ENCODE peak calls at places on chromosomes 1 and 21, in seven cellular contexts. V, Y, O, Q, U, K and F are unnamed samples. For H3K4me1, the result is how much of the 10 kb centered on the place peaks cover.

GRCh38 chr1:111738436-111739221 is 566 bp downstream of the INKA2 start:
- DNase-seq in V (peak), Y (peak), O (peak), Q (peak), U (peak), K (peak), F (peak)

GRCh38 chr1:170545476-170545875 is 13.5 kb downstream of the GORAB start:
- DNase-seq in V (no peak), Y (no peak), O (no peak), Q (no peak), U (no peak), K (peak), F (no peak)

GRCh38 chr21:18711662-18712061 is 308.1 kb upstream of the TMPRSS15 start:
- DNase-seq in V (no peak), Y (no peak), O (no peak), Q (no peak), U (no peak), K (no peak), F (no peak)

GRCh38 chr1:226526801-226527595 is 21.6 kb upstream of the STUM start:
- DNase-seq in V (peak), Y (no peak), O (no peak), Q (peak), U (peak), K (no peak), F (no peak)

GRCh38 chr1:109188776-109189175 is 24.9 kb upstream of the SARS1 start:
- DNase-seq in V (no peak), Y (no peak), O (no peak), Q (no peak), U (no peak), K (peak), F (no peak)

GRCh38 chr1:94259635-94260289 is 22.4 kb upstream of the ARHGAP29 start:
- DNase-seq in V (no peak), Y (no peak), O (no peak), Q (no peak), U (no peak), K (no peak), F (no peak)

GRCh38 chr21:31293986-31294385 is 50.1 kb downstream of the TIAM1 start:
- DNase-seq in V (no peak), Y (peak), O (no peak), Q (no peak), U (no peak), K (peak), F (no peak)

GRCh38 chr1:119327436-119328155 is 41.0 kb upstream of the HAO2 start:
- DNase-seq in V (peak), Y (peak), O (no peak), Q (peak), U (no peak), K (no peak), F (peak)

GRCh38 chr1:238258510-238258909 is 367.8 kb upstream of the ZP4 start:
- DNase-seq in V (no peak), Y (no peak), O (no peak), Q (no peak), U (no peak), K (no peak), F (no peak)

GRCh38 chr1:213549982-213550381 is 437.8 kb upstream of the PROX1 start:
- DNase-seq in V (no peak), Y (no peak), O (no peak), Q (no peak), U (no peak), K (no peak), F (no peak)

GRCh38 chr1:195495720-195496635 is 1112.3 kb downstream of the KCNT2 start:
- DNase-seq in V (no peak), Y (no peak), O (no peak), Q (no peak), U (no peak), K (no peak), F (peak)

GRCh38 chr1:15952317-15953258 is 23.3 kb downstream of the ZBTB17 start:
- DNase-seq in V (no peak), Y (peak), O (no peak), Q (no peak), U (no peak), K (peak), F (peak)

GRCh38 chr1:207799989-207800648 is 48.3 kb downstream of the CD46 start:
- DNase-seq in V (no peak), Y (no peak), O (no peak), Q (no peak), U (no peak), K (no peak), F (no peak)

GRCh38 chr1:98386675-98387440 is 274.7 kb upstream of the SNX7 start:
- DNase-seq in V (no peak), Y (no peak), O (no peak), Q (no peak), U (no peak), K (no peak), F (no peak)

GRCh38 chr21:14545906-14546480 is at the start of gene SAMSN1:
- DNase-seq in V (peak), Y (no peak), O (no peak), Q (no peak), U (no peak), K (no peak), F (peak)

GRCh38 chr1:109579044-109579443 is 30.6 kb downstream of the GNAI3 start:
- DNase-seq in V (no peak), Y (no peak), O (no peak), Q (no peak), U (no peak), K (no peak), F (no peak)

GRCh38 chr1:161691846-161692245 is 15.2 kb upstream of the FCRLA start:
- DNase-seq in V (no peak), Y (no peak), O (no peak), Q (no peak), U (no peak), K (peak), F (no peak)

GRCh38 chr1:204249736-204250427 is 36.1 kb upstream of the GOLT1A start:
- DNase-seq in V (no peak), Y (no peak), O (peak), Q (no peak), U (no peak), K (no peak), F (no peak)

GRCh38 chr1:24424990-24425389 is 9.4 kb downstream of the NIPAL3 start:
- DNase-seq in V (no peak), Y (no peak), O (no peak), Q (no peak), U (no peak), K (no peak), F (no peak)

GRCh38 chr1:41653574-41653973 is 169.1 kb upstream of the EDN2 start:
- DNase-seq in V (no peak), Y (no peak), O (peak), Q (no peak), U (no peak), K (no peak), F (no peak)

GRCh38 chr1:175192111-175192629 is 406 bp downstream of the KIAA0040 start:
- DNase-seq in V (peak), Y (peak), O (peak), Q (peak), U (peak), K (peak), F (peak)

GRCh38 chr1:100313382-100313781 is 38.9 kb upstream of the CDC14A start:
- DNase-seq in V (no peak), Y (no peak), O (no peak), Q (no peak), U (no peak), K (peak), F (no peak)

GRCh38 chr1:172928412-172928811 is 122.3 kb downstream of the TNFSF18 start:
- DNase-seq in V (no peak), Y (no peak), O (no peak), Q (no peak), U (no peak), K (peak), F (no peak)

GRCh38 chr1:53341961-53342707 is 14.3 kb upstream of the LRP8 start:
- DNase-seq in V (no peak), Y (no peak), O (peak), Q (no peak), U (no peak), K (no peak), F (peak)

GRCh38 chr1:3695326-3696217 is 43.3 kb downstream of the TP73 start:
- DNase-seq in V (peak), Y (peak), O (no peak), Q (peak), U (peak), K (no peak), F (peak)

GRCh38 chr1:206142770-206143169 is 25.6 kb upstream of the AVPR1B start:
- DNase-seq in V (no peak), Y (no peak), O (no peak), Q (no peak), U (no peak), K (no peak), F (no peak)

GRCh38 chr1:67684526-67685066 is 405 bp upstream of the GADD45A start:
- DNase-seq in V (no peak), Y (no peak), O (no peak), Q (no peak), U (no peak), K (no peak), F (no peak)

GRCh38 chr21:35585878-35586277 is 474.4 kb downstream of the SETD4 start:
- DNase-seq in V (no peak), Y (no peak), O (no peak), Q (no peak), U (no peak), K (no peak), F (no peak)

GRCh38 chr1:183589384-183589783 is 875 bp downstream of the NCF2 start:
- DNase-seq in V (no peak), Y (no peak), O (no peak), Q (no peak), U (no peak), K (no peak), F (no peak)

GRCh38 chr1:183592733-183593132 is 2.5 kb upstream of the NCF2 start:
- DNase-seq in V (no peak), Y (no peak), O (no peak), Q (no peak), U (no peak), K (no peak), F (no peak)

GRCh38 chr1:183588827-183589226 is 1.4 kb downstream of the NCF2 start:
- DNase-seq in V (no peak), Y (peak), O (no peak), Q (no peak), U (no peak), K (no peak), F (peak)

GRCh38 chr1:183589836-183590224 is 429 bp downstream of the NCF2 start:
- DNase-seq in V (no peak), Y (no peak), O (no peak), Q (no peak), U (no peak), K (no peak), F (no peak)

GRCh38 chr1:183590225-183591191 is at the start of gene NCF2:
- DNase-seq in V (no peak), Y (no peak), O (no peak), Q (peak), U (no peak), K (peak), F (peak)
- H3K27ac ChIP-seq in V (no peak), Y (no peak), O (peak), Q (peak), U (peak), K (peak), F (peak)

GRCh38 chr1:164638506-164639202 is 79.7 kb downstream of the PBX1 start:
- DNase-seq in V (peak), Y (no peak), O (no peak), Q (peak), U (peak), K (no peak), F (no peak)
- H3K4me1 ChIP-seq in V (half or more), Y (under half), O (under half), Q (under half), U (half or more), K (under half), F (under half)

GRCh38 chr1:60859111-60859510 is 223.2 kb upstream of the NFIA start:
- DNase-seq in V (no peak), Y (no peak), O (no peak), Q (no peak), U (no peak), K (no peak), F (no peak)
- TF ChIP-seq CTCF in V (no peak), Y (no peak), O (no peak), Q (no peak), U (no peak), K (no peak), F (no peak)

DNA sequence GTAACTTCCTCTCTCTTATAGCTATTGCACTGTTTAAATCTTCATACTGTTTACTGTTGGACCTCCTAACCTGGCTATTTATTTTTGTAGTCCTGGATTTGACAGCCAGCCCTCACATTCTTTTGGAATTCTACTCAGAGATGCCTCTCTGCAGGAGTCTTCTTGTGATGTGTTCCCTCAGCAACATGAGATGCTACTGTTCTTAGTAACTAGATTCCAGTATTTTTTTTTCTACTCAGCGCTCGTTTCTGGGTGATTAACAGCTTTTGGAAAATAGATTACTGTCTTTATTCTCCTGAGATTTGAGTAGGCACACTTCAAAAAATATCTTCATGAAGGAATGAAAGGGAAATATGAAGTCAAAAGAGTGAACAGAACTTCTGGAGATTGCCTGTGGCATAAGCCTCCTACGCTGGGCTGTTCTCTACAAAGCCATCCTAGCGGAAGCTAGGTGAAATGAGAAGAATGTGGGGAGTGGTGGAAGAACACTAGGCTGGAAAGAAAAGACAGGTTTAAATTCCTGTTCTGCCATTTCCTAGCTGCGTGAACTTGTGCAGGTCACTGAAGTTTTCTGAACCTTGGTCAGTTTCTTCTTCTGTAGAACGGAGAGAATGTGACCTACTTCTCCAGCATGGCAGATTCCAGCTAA is 75.9 kb downstream of the LRRC8C start:
- DNase-seq in V (no peak), Y (no peak), O (no peak), Q (no peak), U (no peak), K (no peak), F (no peak)
- H3K27ac ChIP-seq in V (no peak), Y (no peak), O (no peak), Q (peak), U (peak), K (no peak), F (no peak)

GRCh38 chr21:42426876-42427480 is 23.3 kb downstream of the UBASH3A start:
- DNase-seq in V (no peak), Y (peak), O (peak), Q (no peak), U (no peak), K (no peak), F (peak)
- H3K4me1 ChIP-seq in V (under half), Y (under half), O (under half), Q (under half), U (under half), K (under half), F (under half)

GRCh38 chr1:158798531-158798930 is 17.5 kb upstream of the OR6N2 start:
- DNase-seq in V (no peak), Y (no peak), O (no peak), Q (no peak), U (no peak), K (no peak), F (no peak)
- TF ChIP-seq CTCF in V (no peak), Y (peak), O (no peak), Q (no peak), U (no peak), K (peak), F (no peak)

DNA sequence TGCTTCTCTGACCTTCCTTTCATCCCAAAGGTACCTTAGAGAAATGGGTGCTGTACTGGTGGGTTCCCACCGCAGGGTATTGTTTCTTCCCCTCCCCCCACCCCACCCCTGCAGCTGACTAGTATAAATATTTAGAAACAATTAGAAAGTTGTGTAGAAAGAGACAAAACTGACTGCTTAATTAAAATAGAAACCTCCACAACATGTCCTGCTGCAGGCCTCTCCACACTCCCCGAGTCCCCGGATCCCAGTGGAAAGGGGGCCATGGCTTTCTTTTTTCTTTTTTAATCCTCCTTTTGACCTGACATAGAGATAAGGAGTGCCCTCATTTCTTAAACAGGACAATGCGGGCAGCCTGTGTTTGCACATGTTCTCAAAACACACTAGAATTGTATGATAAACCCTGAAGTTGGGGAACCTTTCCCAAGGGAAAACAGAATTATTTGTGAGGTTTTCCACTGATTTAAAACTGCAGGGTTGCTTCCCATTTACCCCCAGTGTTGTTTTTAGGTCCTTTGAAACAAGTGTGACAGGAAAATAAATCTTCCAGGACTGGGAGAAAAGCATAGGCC is 1.7 kb downstream of the RHOU start:
- DNase-seq in V (no peak), Y (no peak), O (no peak), Q (no peak), U (no peak), K (no peak), F (no peak)
- H3K27ac ChIP-seq in V (peak), Y (peak), O (peak), Q (peak), U (peak), K (no peak), F (peak)

GRCh38 chr1:21307210-21307609 is 16.9 kb upstream of the ECE1 start:
- DNase-seq in V (no peak), Y (no peak), O (no peak), Q (no peak), U (no peak), K (no peak), F (no peak)
- H3K4me1 ChIP-seq in V (half or more), Y (half or more), O (half or more), Q (under half), U (under half), K (under half), F (under half)

GRCh38 chr1:59292557-59292956 is 4.3 kb upstream of the FGGY start:
- DNase-seq in V (peak), Y (peak), O (peak), Q (peak), U (peak), K (no peak), F (no peak)
- TF ChIP-seq CTCF in V (no peak), Y (no peak), O (no peak), Q (no peak), U (no peak), K (no peak), F (no peak)

GRCh38 chr1:2303781-2304180 is 75.7 kb downstream of the SKI start:
- DNase-seq in V (no peak), Y (no peak), O (no peak), Q (no peak), U (no peak), K (no peak), F (no peak)
- H3K27ac ChIP-seq in V (no peak), Y (no peak), O (no peak), Q (no peak), U (no peak), K (no peak), F (no peak)